ENCODE peak calls at places on chromosomes 7 and 10, in nine cellular contexts. Y is HEK293T; Z is uterus; U is activated naive CD4-positive, alpha-beta T cell treated with anti-CD3 and anti-CD28 coated beads, Interleukin-2, amount 50 U/mL, for 16 hours; K is testis; W is stimulated activated CD4-positive, alpha-beta T cell treated with anti-CD3 and anti-CD28 coated beads, Interleukin-4, amount 100 ng/mL, for 4 hours; Q is ureter; E is A172; I is ELR. V is an unnamed sample.

GRCh38 chr7:102152672-102153585 is 133.7 kb upstream of the SH2B2 start:
- DNase-seq in I (peak), Q (no peak), U (no peak), Z (peak), W (no peak), Y (no peak), K (no peak), E (peak), V (no peak)

GRCh38 chr10:66629976-66630375 is 295.9 kb upstream of the LRRTM3 start:
- DNase-seq in E (no peak), K (no peak), Z (no peak), Y (no peak), I (peak), W (no peak), U (no peak), Q (no peak), V (no peak)

GRCh38 chr7:8418627-8419245 is 14.7 kb upstream of the NXPH1 start:
- DNase-seq in Q (no peak), Z (no peak), K (peak), E (peak), W (no peak), Y (peak), I (peak), U (peak), V (peak)

GRCh38 chr10:117476281-117476680 is 66.3 kb upstream of the EMX2 start:
- DNase-seq in Z (no peak), Y (no peak), W (no peak), U (no peak), E (no peak), I (no peak), K (no peak), Q (no peak), V (no peak)

GRCh38 chr7:18458830-18459229 is 36.7 kb upstream of the HDAC9 start:
- DNase-seq in I (peak), Z (no peak), E (peak), U (no peak), Y (no peak), W (no peak), K (no peak), Q (no peak), V (no peak)

GRCh38 chr7:3043544-3044395 is at the start of gene CARD11:
- DNase-seq in W (peak), E (peak), Z (no peak), Q (no peak), Y (no peak), K (no peak), I (no peak), U (peak), V (no peak)

GRCh38 chr7:15130666-15131541 is 228.4 kb upstream of the DGKB start:
- DNase-seq in U (no peak), W (no peak), Q (no peak), Z (no peak), Y (no peak), K (no peak), E (peak), I (peak), V (no peak)

GRCh38 chr10:33653584-33654367 is 319.3 kb upstream of the NRP1 start:
- DNase-seq in Y (no peak), E (peak), U (no peak), Q (no peak), W (no peak), Z (no peak), K (no peak), I (peak), V (no peak)

GRCh38 chr10:75247797-75248196 is 12.0 kb upstream of the COMTD1 start:
- DNase-seq in W (no peak), Q (no peak), K (no peak), U (no peak), E (no peak), Z (no peak), I (no peak), Y (no peak), V (no peak)

GRCh38 chr7:5626456-5626855 is 155.0 kb downstream of the RNF216 start:
- DNase-seq in U (no peak), I (no peak), E (no peak), K (no peak), Q (no peak), Y (no peak), Z (no peak), W (no peak), V (no peak)

GRCh38 chr10:64486149-64486548 is 964.9 kb downstream of the REEP3 start:
- DNase-seq in E (peak), Y (no peak), Q (no peak), I (peak), Z (no peak), U (no peak), K (no peak), W (no peak), V (no peak)

GRCh38 chr7:16484453-16485158 is 19.1 kb upstream of the SOSTDC1 start:
- DNase-seq in Y (peak), U (no peak), Q (no peak), E (peak), I (peak), W (no peak), K (no peak), Z (no peak), V (no peak)

GRCh38 chr10:7950981-7951847 is 103.3 kb upstream of the GATA3 start:
- DNase-seq in Y (no peak), K (no peak), Z (no peak), U (no peak), I (peak), W (no peak), E (peak), Q (no peak), V (no peak)

GRCh38 chr10:43294241-43294658 is 27.4 kb upstream of the RASGEF1A start:
- DNase-seq in Q (no peak), Z (no peak), I (no peak), K (no peak), W (peak), E (no peak), Y (no peak), U (no peak), V (no peak)

GRCh38 chr10:47024399-47025252 is 113.4 kb downstream of the PTPN20 start:
- DNase-seq in K (peak), Y (peak), I (peak), E (peak), Z (peak), W (peak), Q (peak), U (peak), V (peak)

GRCh38 chr7:94632338-94633024 is 23.5 kb downstream of the SGCE start:
- DNase-seq in Y (no peak), Q (no peak), I (peak), K (no peak), Z (no peak), E (no peak), U (no peak), W (no peak), V (no peak)

V was measured in NCI-H510A.